ENCODE peak calls at places on chromosome 22, in nine cellular contexts. V is stimulated activated effector memory CD8-positive, alpha-beta T cell treated with anti-CD3 and anti-CD28 coated beads, Interleukin-12 subunit alpha, Interleukin-12 subunit beta, amount 100 ng/mL, for 72 hours; M is HL-60; I is RCC 7860; K is RKO; Q is T follicular helper cell; L is brain microvascular endothelial cell; P is stimulated activated CD8-positive, alpha-beta memory T cell treated with anti-CD3 and anti-CD28 coated beads, Interleukin-15, amount 100 ng/mL, for 24 hours; G is Ammon's horn. S is an unnamed sample.

GRCh38 chr22:49330421-49331222 is 497.1 kb downstream of the BRD1 start:
- DNase-seq in V (no peak), M (no peak), I (no peak), K (no peak), Q (no peak), L (no peak), P (no peak), G (no peak), S (no peak)

GRCh38 chr22:26168199-26168915 is 905 bp upstream of the SEZ6L start:
- DNase-seq in V (no peak), M (peak; percentile 29), I (no peak), K (no peak), Q (no peak), L (no peak), P (no peak), G (peak; percentile 58), S (no peak)

GRCh38 chr22:24512043-24512442 is 16.9 kb downstream of the UPB1 start:
- DNase-seq in V (no peak), M (peak; percentile 82), I (no peak), K (no peak), Q (no peak), L (no peak), P (no peak), G (no peak), S (no peak)

GRCh38 chr22:23909258-23909898 is 15.2 kb downstream of the MIF start:
- DNase-seq in V (no peak), M (no peak), I (no peak), K (no peak), Q (no peak), L (no peak), P (no peak), G (no peak), S (no peak)

GRCh38 chr22:47278655-47279054 is 516.2 kb downstream of the TBC1D22A start:
- DNase-seq in V (no peak), M (no peak), I (no peak), K (no peak), Q (no peak), L (no peak), P (no peak), G (no peak), S (no peak)

GRCh38 chr22:20154602-20155183 is 3.8 kb upstream of the CCDC188 start:
- DNase-seq in V (no peak), M (no peak), I (no peak), K (no peak), Q (no peak), L (no peak), P (no peak), G (no peak), S (no peak)

GRCh38 chr22:28600546-28601143 is 79.0 kb downstream of the TTC28 start:
- DNase-seq in V (no peak), M (peak; percentile 20), I (peak; percentile 35), K (peak; percentile 78), Q (no peak), L (peak; percentile 28), P (no peak), G (peak; percentile 43), S (peak; percentile 59)

GRCh38 chr22:31630331-31631329 is 31.4 kb downstream of the PISD start:
- DNase-seq in V (peak; percentile 61), M (peak; percentile 90), I (peak; percentile 63), K (peak; percentile 91), Q (peak; percentile 85), L (peak; percentile 58), P (peak; percentile 72), G (peak; percentile 85), S (no peak)

S was measured in astrocyte of the cerebellum.